ENCODE peak calls at places on chromosomes 6 and 20, in eight cellular contexts. N is astrocyte of the cerebellum; Y is activated CD4-positive, alpha-beta T cell treated with anti-CD3 and anti-CD28 coated beads for 24 hours; C is right lobe of liver; R is RPMI7951; D is A172; G is activated CD4-positive, alpha-beta memory T cell treated with anti-CD3 and anti-CD28 coated beads for 36 hours; Z is occipital lobe. K is an unnamed sample.

GRCh38 chr6:18155864-18156396 is 708 bp downstream of the KDM1B start:
- DNase-seq in Y (peak; percentile 5), D (peak; percentile 63), C (peak; percentile 81), N (no peak), R (peak; percentile 46), Z (peak; percentile 51), G (peak; percentile 60), K (no peak)

GRCh38 chr6:37048851-37049734 is 43.6 kb downstream of the FGD2 start:
- DNase-seq in Z (no peak), R (peak; percentile 93), N (peak; percentile 34), C (no peak), G (peak; percentile 87), D (peak; percentile 78), Y (peak; percentile 53), K (peak; percentile 50)

GRCh38 chr6:145963216-145964068 is 716 bp downstream of the SHPRH start:
- DNase-seq in Y (peak; percentile 5), N (no peak), D (peak; percentile 23), G (peak; percentile 60), Z (peak; percentile 78), R (peak; percentile 56), C (peak; percentile 47), K (peak; percentile 20)

GRCh38 chr20:23186808-23187207 is 100.7 kb upstream of the CD93 start:
- DNase-seq in R (no peak), Y (no peak), Z (no peak), N (no peak), C (no peak), D (no peak), G (no peak), K (no peak)

GRCh38 chr6:19024737-19025136 is 637.6 kb downstream of the RNF144B start:
- DNase-seq in R (no peak), C (no peak), N (peak; percentile 46), Y (no peak), G (no peak), Z (no peak), D (peak; percentile 27), K (peak; percentile 16)

GRCh38 chr6:13831623-13832022 is 17.3 kb upstream of the MCUR1 start:
- DNase-seq in C (no peak), G (no peak), Z (no peak), R (no peak), Y (no peak), N (no peak), D (no peak), K (no peak)

GRCh38 chr6:26217714-26218075 is 130.5 kb downstream of the HFE start:
- DNase-seq in Y (no peak), G (peak; percentile 38), N (no peak), R (peak; percentile 61), C (no peak), Z (no peak), D (no peak), K (no peak)

GRCh38 chr6:158707120-158707519 is 57.3 kb downstream of the SYTL3 start:
- DNase-seq in D (peak; percentile 64), N (no peak), Y (no peak), Z (no peak), C (no peak), G (no peak), R (peak; percentile 72), K (no peak)

GRCh38 chr6:20900396-20901160 is 366.3 kb downstream of the CDKAL1 start:
- DNase-seq in D (no peak), G (no peak), R (no peak), N (no peak), Z (no peak), C (no peak), Y (no peak), K (no peak)

GRCh38 chr6:121093928-121094327 is 240.4 kb downstream of the TBC1D32 start:
- DNase-seq in Z (no peak), N (no peak), R (peak; percentile 7), D (peak; percentile 8), Y (no peak), C (no peak), G (no peak), K (peak; percentile 3)

K was measured in stromal cell of bone marrow.